ENCODE peak calls at places on chromosomes 6 and 20, in five cellular contexts. M is cardiac fibroblast, P is NCI-H460, H is NCI-H1105, J is fibroblast of mammary gland. B is an unnamed sample.

GRCh38 chr6:169216830-169217229 is 36.8 kb downstream of the THBS2 start:
- DNase-seq in P (no peak), H (no peak), J (peak), M (no peak), B (no peak)

GRCh38 chr6:135030532-135031178 is 24.0 kb downstream of the HBS1L start:
- DNase-seq in J (peak), H (no peak), P (peak), M (peak), B (no peak)

GRCh38 chr6:56573142-56573541 is 69.5 kb downstream of the DST start:
- DNase-seq in M (no peak), H (no peak), P (no peak), J (no peak), B (no peak)

GRCh38 chr6:111894272-111894671 is 21.0 kb upstream of the FYN start:
- DNase-seq in H (no peak), P (no peak), M (peak), J (no peak), B (no peak)

GRCh38 chr6:144133225-144133821 is 17.0 kb upstream of the STX11 start:
- DNase-seq in J (no peak), P (no peak), M (no peak), H (no peak), B (no peak)

GRCh38 chr6:165676435-165677068 is 13.5 kb upstream of the PDE10A start:
- DNase-seq in J (peak), P (no peak), H (no peak), M (peak), B (no peak)

GRCh38 chr20:18973499-18974173 is 160.1 kb downstream of the SCP2D1 start:
- DNase-seq in J (peak), P (no peak), M (no peak), H (no peak), B (no peak)

GRCh38 chr6:108587258-108588059 is 26.7 kb downstream of the FOXO3 start:
- DNase-seq in M (peak), H (no peak), P (no peak), J (peak), B (no peak)

GRCh38 chr6:168574699-168575195 is 133.8 kb downstream of the SMOC2 start:
- DNase-seq in M (peak), P (no peak), J (no peak), H (no peak), B (no peak)

GRCh38 chr6:142421285-142422202 is 119.7 kb downstream of the ADGRG6 start:
- DNase-seq in P (no peak), J (peak), H (peak), M (no peak), B (no peak)

GRCh38 chr6:14851286-14851685 is 394.6 kb upstream of the JARID2 start:
- DNase-seq in J (peak), H (no peak), M (peak), P (no peak), B (no peak)

GRCh38 chr20:61896058-61896961 is 169.4 kb downstream of the TAF4 start:
- DNase-seq in H (peak), J (peak), M (peak), P (peak), B (peak)

GRCh38 chr6:155330922-155331321 is 16.6 kb upstream of the TFB1M start:
- DNase-seq in M (no peak), J (no peak), P (no peak), H (no peak), B (no peak)

GRCh38 chr6:143536866-143537691 is 25.6 kb upstream of the FUCA2 start:
- DNase-seq in J (peak), M (peak), H (peak), P (peak), B (peak)

GRCh38 chr6:14831922-14832321 is 413.9 kb upstream of the JARID2 start:
- DNase-seq in J (no peak), M (no peak), H (no peak), P (no peak), B (no peak)

GRCh38 chr6:89928604-89929003 is 34.3 kb downstream of the GJA10 start:
- DNase-seq in P (no peak), H (no peak), M (no peak), J (peak), B (no peak)

GRCh38 chr6:142225552-142225951 is 76.3 kb upstream of the ADGRG6 start:
- DNase-seq in M (no peak), P (no peak), J (no peak), H (no peak), B (no peak)

GRCh38 chr6:27791182-27791939 is 120.8 kb downstream of the OR2B2 start:
- DNase-seq in P (peak), H (peak), M (peak), J (peak), B (peak)

GRCh38 chr6:27553123-27553904 is 80.4 kb upstream of the ZNF184 start:
- DNase-seq in H (peak), P (peak), M (peak), J (peak), B (no peak)

GRCh38 chr6:36692220-36692619 is 5.4 kb upstream of the RAB44 start:
- DNase-seq in P (no peak), J (no peak), H (no peak), M (no peak), B (no peak)

GRCh38 chr6:106102967-106103727 is 17.0 kb downstream of the PRDM1 start:
- DNase-seq in J (no peak), P (no peak), H (no peak), M (no peak), B (no peak)